ENCODE peak calls at places on chromosomes 16 and 17, in four cellular contexts. L, J, K and U are unnamed samples.

GRCh38 chr16:46811682-46812081 is 19.3 kb downstream of the C16orf87 start:
- DNase-seq in K (no peak), L (no peak), J (no peak), U (no peak)

GRCh38 chr16:19936431-19936830 is 51.8 kb upstream of the GPRC5B start:
- DNase-seq in L (no peak), K (no peak), J (no peak), U (no peak)

GRCh38 chr17:75073618-75074047 is 14.1 kb upstream of the SLC16A5 start:
- DNase-seq in L (no peak), J (no peak), K (no peak), U (no peak)

GRCh38 chr16:85334718-85335583 is 222.7 kb upstream of the CIBAR2 start:
- DNase-seq in J (no peak), K (no peak), L (peak), U (no peak)

GRCh38 chr17:71441098-71441497 is 679.7 kb upstream of the SOX9 start:
- DNase-seq in L (no peak), K (no peak), J (peak), U (peak)

GRCh38 chr17:45411348-45412105 is 21.1 kb downstream of the ARHGAP27 start:
- DNase-seq in K (no peak), J (no peak), L (no peak), U (no peak)

GRCh38 chr16:15682105-15682570 is 32.1 kb downstream of the NDE1 start:
- DNase-seq in K (peak), L (no peak), J (peak), U (peak)

GRCh38 chr17:6508026-6508425 is 48.3 kb downstream of the PITPNM3 start:
- DNase-seq in L (no peak), K (no peak), J (no peak), U (no peak)

GRCh38 chr16:11329080-11329491 is 16.2 kb upstream of the RMI2 start:
- DNase-seq in K (no peak), J (no peak), L (no peak), U (no peak)

GRCh38 chr17:19728114-19728495 is 11.7 kb upstream of the SLC47A2 start:
- DNase-seq in K (peak), J (peak), L (peak), U (peak)

GRCh38 chr17:2222901-2223616 is 80.5 kb downstream of the SMG6 start:
- DNase-seq in J (no peak), K (peak), L (no peak), U (no peak)

GRCh38 chr16:15961060-15961511 is 11.7 kb downstream of the ABCC1 start:
- DNase-seq in L (no peak), K (no peak), J (no peak), U (peak)

GRCh38 chr17:57553991-57554825 is 190.9 kb downstream of the CCDC182 start:
- DNase-seq in K (no peak), L (no peak), J (no peak), U (no peak)

GRCh38 chr16:86846136-86846535 is 267.8 kb downstream of the FOXL1 start:
- DNase-seq in J (peak), K (no peak), L (no peak), U (no peak)

GRCh38 chr16:52353249-52353648 is 193.7 kb downstream of the TOX3 start:
- DNase-seq in L (no peak), K (no peak), J (no peak), U (no peak)

GRCh38 chr17:32627233-32628008 is 140.6 kb downstream of the CDK5R1 start:
- DNase-seq in K (no peak), L (no peak), J (peak), U (no peak)

GRCh38 chr16:3058173-3059030 is 7.0 kb upstream of the IL32 start:
- DNase-seq in K (peak), J (no peak), L (peak), U (no peak)

GRCh38 chr16:24189941-24190340 is 66.2 kb upstream of the CACNG3 start:
- DNase-seq in K (no peak), J (no peak), L (no peak), U (no peak)

GRCh38 chr17:76943781-76944213 is 75.6 kb downstream of the MGAT5B start:
- DNase-seq in K (no peak), J (no peak), L (no peak), U (no peak)

GRCh38 chr16:24988137-24988535 is 27.0 kb downstream of the ARHGAP17 start:
- DNase-seq in L (no peak), K (no peak), J (no peak), U (no peak)

GRCh38 chr16:31409433-31409832 is 16.3 kb downstream of the ITGAD start:
- DNase-seq in J (no peak), L (no peak), K (no peak), U (no peak)

GRCh38 chr17:37743875-37744632 is 805 bp downstream of the HNF1B start:
- DNase-seq in J (no peak), L (peak), K (no peak), U (no peak)
- H3K4me3 ChIP-seq in J (no peak), L (peak), K (peak), U (no peak)

GRCh38 chr17:39742856-39743436 is 5.2 kb downstream of the GRB7 start:
- DNase-seq in K (no peak), L (peak), J (no peak), U (no peak)
- TF ChIP-seq CTCF in K (no peak), L (no peak), J (no peak), U (no peak)

GRCh38 chr16:50603206-50604064 is 55.2 kb downstream of the NKD1 start:
- DNase-seq in K (no peak), J (peak), L (no peak), U (peak)
- H3K4me3 ChIP-seq in K (no peak), J (no peak), L (no peak), U (no peak)

GRCh38 chr16:56425439-56425832 is at the start of gene AMFR:
- DNase-seq in L (peak), K (peak), J (no peak), U (peak)
- TF ChIP-seq CTCF in L (no peak), K (peak), J (peak), U (peak)